ENCODE peak calls at places on chromosomes 3 and 15, in five cellular contexts. V, U, N, Y and M are unnamed samples. For H3K4me1, the result is how much of the 10 kb centered on the place peaks cover.

GRCh38 chr3:183371672-183371968 is 56.8 kb downstream of the MCF2L2 start:
- DNase-seq in V (no peak), U (no peak), N (no peak), Y (no peak), M (no peak)

GRCh38 chr15:73601449-73602425 is 31.5 kb downstream of the NPTN start:
- DNase-seq in V (peak), U (peak), N (no peak), Y (no peak), M (peak)

GRCh38 chr3:52246728-52247454 is 1.3 kb downstream of the PPM1M start:
- DNase-seq in V (no peak), U (no peak), N (no peak), Y (no peak), M (no peak)

GRCh38 chr15:67472957-67473356 is 48.0 kb upstream of the C15orf61 start:
- DNase-seq in V (no peak), U (no peak), N (no peak), Y (no peak), M (no peak)

GRCh38 chr15:41013698-41014414 is 60.6 kb downstream of the CHAC1 start:
- DNase-seq in V (no peak), U (no peak), N (no peak), Y (peak), M (no peak)

GRCh38 chr3:161171113-161171512 is 50.0 kb upstream of the NMD3 start:
- DNase-seq in V (peak), U (peak), N (no peak), Y (no peak), M (no peak)

GRCh38 chr3:128011140-128011539 is 41.1 kb upstream of the SEC61A1 start:
- DNase-seq in V (no peak), U (no peak), N (no peak), Y (no peak), M (peak)

GRCh38 chr3:187743195-187744141 is 1.8 kb downstream of the BCL6 start:
- DNase-seq in V (peak), U (peak), N (no peak), Y (no peak), M (peak)

GRCh38 chr3:102299125-102299877 is 135.5 kb upstream of the ZPLD1 start:
- DNase-seq in V (no peak), U (no peak), N (peak), Y (no peak), M (no peak)

GRCh38 chr3:65953881-65954733 is 84.6 kb downstream of the MAGI1 start:
- DNase-seq in V (peak), U (peak), N (no peak), Y (no peak), M (peak)

GRCh38 chr15:67105065-67105951 is 39.9 kb downstream of the SMAD3 start:
- DNase-seq in V (peak), U (no peak), N (peak), Y (no peak), M (peak)

GRCh38 chr3:15964605-15965061 is 166.9 kb upstream of the ANKRD28 start:
- DNase-seq in V (peak), U (no peak), N (no peak), Y (no peak), M (no peak)

GRCh38 chr3:51340311-51340829 is 44.7 kb upstream of the MANF start:
- DNase-seq in V (no peak), U (no peak), N (no peak), Y (no peak), M (no peak)

GRCh38 chr3:62332771-62333381 is 40.5 kb downstream of the FEZF2 start:
- DNase-seq in V (no peak), U (no peak), N (no peak), Y (peak), M (no peak)

GRCh38 chr3:190258634-190259033 is 63.6 kb downstream of the CLDN1 start:
- DNase-seq in V (no peak), U (peak), N (no peak), Y (no peak), M (no peak)

GRCh38 chr3:151919446-151919845 is 46.0 kb downstream of the SUCNR1 start:
- DNase-seq in V (no peak), U (no peak), N (no peak), Y (no peak), M (no peak)

GRCh38 chr3:148861277-148861869 is 3.7 kb upstream of the CPA3 start:
- DNase-seq in V (no peak), U (no peak), N (no peak), Y (peak), M (no peak)

GRCh38 chr3:36991923-36992805 is 767 bp downstream of the EPM2AIP1 start:
- DNase-seq in V (no peak), U (no peak), N (no peak), Y (peak), M (no peak)

GRCh38 chr3:184678317-184679055 is 33.4 kb downstream of the MAGEF1 start:
- DNase-seq in V (no peak), U (no peak), N (no peak), Y (no peak), M (no peak)

GRCh38 chr3:151816091-151816604 is 2.2 kb downstream of the AADAC start:
- DNase-seq in V (no peak), U (no peak), N (no peak), Y (no peak), M (peak)

GRCh38 chr3:117547956-117548550 is 838.5 kb downstream of the TUSC7 start:
- DNase-seq in V (no peak), U (no peak), N (peak), Y (no peak), M (no peak)

GRCh38 chr3:54771050-54771449 is 156.8 kb downstream of the LRTM1 start:
- DNase-seq in V (no peak), U (no peak), N (no peak), Y (no peak), M (no peak)

GRCh38 chr3:120498947-120499346 is 48.2 kb upstream of the FSTL1 start:
- DNase-seq in V (no peak), U (no peak), N (no peak), Y (no peak), M (no peak)

GRCh38 chr15:28043625-28044520 is 55.2 kb downstream of the OCA2 start:
- DNase-seq in V (no peak), U (no peak), N (no peak), Y (no peak), M (no peak)

GRCh38 chr15:63021031-63021430 is 21.5 kb upstream of the TPM1 start:
- DNase-seq in V (no peak), U (no peak), N (no peak), Y (no peak), M (no peak)

GRCh38 chr15:34055868-34056595 is 17.0 kb upstream of the AVEN start:
- DNase-seq in V (no peak), U (no peak), N (no peak), Y (no peak), M (no peak)

GRCh38 chr3:18121020-18121419 is 304.1 kb downstream of the SATB1 start:
- DNase-seq in V (no peak), U (no peak), N (no peak), Y (no peak), M (no peak)

GRCh38 chr3:4688411-4688810 is 195.3 kb downstream of the ITPR1 start:
- DNase-seq in V (no peak), U (no peak), N (no peak), Y (no peak), M (no peak)

GRCh38 chr15:41894791-41895463 is 1.1 kb upstream of the SPTBN5 start:
- DNase-seq in V (peak), U (peak), N (peak), Y (no peak), M (peak)

GRCh38 chr3:55587476-55587875 is 100.4 kb upstream of the WNT5A start:
- DNase-seq in V (no peak), U (no peak), N (no peak), Y (no peak), M (no peak)

GRCh38 chr3:99883693-99884092 is 66.0 kb downstream of the CMSS1 start:
- DNase-seq in V (no peak), U (no peak), N (no peak), Y (no peak), M (no peak)

GRCh38 chr15:51796777-51797474 is 32.5 kb upstream of the TMOD3 start:
- DNase-seq in V (no peak), U (no peak), N (no peak), Y (no peak), M (no peak)

GRCh38 chr15:101614761-101615160 is 37.4 kb downstream of the TM2D3 start:
- DNase-seq in V (no peak), U (no peak), N (no peak), Y (no peak), M (no peak)
- H3K4me1 ChIP-seq in V (under half), U (under half), N (under half), Y (under half), M (under half)

DNA sequence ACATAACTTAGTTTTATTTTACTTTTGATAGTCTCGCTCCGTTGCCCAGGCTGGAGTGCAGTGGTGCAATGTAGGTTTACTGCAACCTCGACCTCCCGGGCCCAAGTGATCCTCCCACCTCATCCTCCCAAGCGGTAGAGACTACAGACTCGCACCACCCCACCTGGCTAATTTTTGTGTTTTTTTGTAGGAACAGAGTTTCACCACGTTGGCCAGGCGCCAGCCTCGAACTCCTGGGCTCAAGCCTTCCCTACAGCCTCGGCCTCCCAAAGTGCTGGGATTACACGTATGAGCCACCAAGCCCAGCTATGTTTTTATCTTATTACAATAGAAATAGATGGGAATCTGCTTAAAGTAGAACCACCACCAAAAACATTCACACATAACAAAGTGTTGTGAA is 2.9 kb downstream of the RNU5A-1 start:
- DNase-seq in V (no peak), U (no peak), N (no peak), Y (no peak), M (no peak)
- H3K4me1 ChIP-seq in V (under half), U (under half), N (under half), Y (under half), M (under half)

DNA sequence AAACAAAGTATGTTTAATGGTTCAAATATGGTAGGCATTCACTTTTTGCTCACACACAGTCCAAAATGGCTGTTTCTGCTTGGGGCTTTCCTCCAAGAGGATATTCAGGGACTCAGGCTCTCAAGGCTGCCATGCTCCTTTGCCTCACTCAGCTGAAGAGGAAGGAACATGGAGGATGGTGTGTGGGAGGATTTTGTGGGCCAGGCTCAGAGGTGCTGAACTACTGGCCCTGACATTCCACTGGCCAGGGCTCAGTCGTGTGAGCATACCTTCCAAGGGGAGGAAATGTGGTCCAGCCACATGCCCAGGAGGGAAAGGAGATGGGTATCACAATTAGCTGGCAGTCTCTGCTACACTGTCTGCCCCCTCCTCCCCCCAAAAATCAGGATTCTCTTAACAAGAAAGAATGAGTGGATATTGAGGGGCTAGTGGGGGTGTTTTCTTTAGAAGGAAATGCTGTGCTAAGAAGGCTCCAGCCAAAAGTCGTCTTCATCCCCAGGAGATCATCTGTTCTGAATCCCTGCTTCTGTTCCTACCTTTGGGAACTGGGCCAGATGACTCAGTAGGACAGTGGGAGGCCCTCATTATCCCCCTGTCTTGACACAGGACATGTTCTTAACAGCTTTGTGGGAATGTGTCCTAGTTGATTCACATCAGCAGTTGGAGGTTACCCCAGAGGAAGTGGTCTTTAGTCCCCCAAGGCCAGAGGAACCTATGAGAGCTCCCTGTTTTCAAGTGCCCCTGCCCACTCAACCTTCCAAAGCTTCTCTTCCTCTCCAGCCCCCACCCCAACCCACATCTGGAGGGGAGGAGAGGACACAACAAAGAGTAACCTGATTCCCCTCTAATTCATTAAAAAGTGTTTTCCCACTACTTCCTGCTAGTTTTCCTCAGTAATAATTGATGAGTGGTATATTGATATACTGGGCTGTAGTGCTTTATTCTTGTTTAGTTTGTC is 8.9 kb downstream of the PXYLP1 start:
- DNase-seq in V (no peak), U (no peak), N (no peak), Y (no peak), M (no peak)
- H3K4me1 ChIP-seq in V (under half), U (half or more), N (under half), Y (under half), M (under half)

GRCh38 chr3:156619376-156619775 is 55.0 kb upstream of the TIPARP start:
- DNase-seq in V (no peak), U (no peak), N (no peak), Y (no peak), M (no peak)

GRCh38 chr3:156617781-156618180 is 56.6 kb upstream of the TIPARP start:
- DNase-seq in V (no peak), U (no peak), N (no peak), Y (no peak), M (no peak)

GRCh38 chr3:156614642-156615511 is 59.5 kb upstream of the TIPARP start:
- DNase-seq in V (no peak), U (no peak), N (no peak), Y (peak), M (no peak)

GRCh38 chr3:156615592-156616173 is 58.7 kb upstream of the TIPARP start:
- DNase-seq in V (no peak), U (no peak), N (no peak), Y (no peak), M (peak)

GRCh38 chr3:156617145-156617544 is 57.2 kb upstream of the TIPARP start:
- DNase-seq in V (no peak), U (no peak), N (no peak), Y (no peak), M (no peak)
- H3K4me1 ChIP-seq in V (under half), U (under half), N (half or more), Y (under half), M (under half)

GRCh38 chr3:58534592-58535494 is 2.1 kb downstream of the ACOX2 start:
- DNase-seq in V (no peak), U (no peak), N (no peak), Y (no peak), M (no peak)
- H3K4me1 ChIP-seq in V (under half), U (under half), N (under half), Y (under half), M (under half)

DNA sequence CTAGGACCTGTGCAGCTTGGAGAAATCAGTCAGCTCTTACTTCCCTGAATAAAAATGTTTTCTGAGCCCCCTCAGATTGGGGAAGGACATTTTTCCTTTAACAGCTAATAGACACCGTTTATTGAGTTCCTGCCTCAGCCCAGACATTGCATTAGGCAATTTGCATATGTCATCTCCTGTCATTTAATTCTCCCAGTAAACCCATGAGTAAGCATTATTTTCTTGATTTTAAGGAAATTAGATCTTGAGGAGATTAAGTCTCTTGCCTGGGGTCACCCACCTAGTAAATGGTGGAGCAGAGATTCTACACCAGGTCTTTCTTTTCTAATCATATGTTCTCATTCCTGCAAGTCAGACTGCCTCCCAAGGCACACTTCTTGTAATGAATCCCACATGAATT is 78.5 kb upstream of the SCN5A start:
- DNase-seq in V (no peak), U (no peak), N (no peak), Y (no peak), M (no peak)
- H3K4me1 ChIP-seq in V (under half), U (under half), N (under half), Y (under half), M (under half)

DNA sequence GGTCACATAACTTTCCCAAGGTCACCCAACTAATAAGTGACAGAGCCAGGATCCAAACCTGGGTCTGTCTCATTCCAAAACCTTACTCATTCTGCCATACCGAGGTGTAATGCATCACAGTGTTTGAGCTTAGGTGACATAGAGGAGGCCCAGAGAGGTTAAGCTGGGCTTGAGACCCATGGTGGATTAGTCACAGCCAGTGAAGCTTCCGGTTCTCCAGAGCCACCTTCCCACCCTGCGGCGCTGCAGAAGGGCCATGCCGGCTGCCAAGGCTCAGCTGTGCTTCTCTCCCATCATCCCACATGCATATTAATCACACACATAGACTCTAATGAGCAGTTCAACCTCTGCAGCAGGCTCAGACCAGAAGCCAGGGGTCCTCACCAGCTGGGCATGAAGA is 42.2 kb downstream of the SPSB4 start:
- DNase-seq in V (no peak), U (no peak), N (no peak), Y (no peak), M (no peak)
- H3K4me1 ChIP-seq in V (under half), U (under half), N (under half), Y (under half), M (under half)

DNA sequence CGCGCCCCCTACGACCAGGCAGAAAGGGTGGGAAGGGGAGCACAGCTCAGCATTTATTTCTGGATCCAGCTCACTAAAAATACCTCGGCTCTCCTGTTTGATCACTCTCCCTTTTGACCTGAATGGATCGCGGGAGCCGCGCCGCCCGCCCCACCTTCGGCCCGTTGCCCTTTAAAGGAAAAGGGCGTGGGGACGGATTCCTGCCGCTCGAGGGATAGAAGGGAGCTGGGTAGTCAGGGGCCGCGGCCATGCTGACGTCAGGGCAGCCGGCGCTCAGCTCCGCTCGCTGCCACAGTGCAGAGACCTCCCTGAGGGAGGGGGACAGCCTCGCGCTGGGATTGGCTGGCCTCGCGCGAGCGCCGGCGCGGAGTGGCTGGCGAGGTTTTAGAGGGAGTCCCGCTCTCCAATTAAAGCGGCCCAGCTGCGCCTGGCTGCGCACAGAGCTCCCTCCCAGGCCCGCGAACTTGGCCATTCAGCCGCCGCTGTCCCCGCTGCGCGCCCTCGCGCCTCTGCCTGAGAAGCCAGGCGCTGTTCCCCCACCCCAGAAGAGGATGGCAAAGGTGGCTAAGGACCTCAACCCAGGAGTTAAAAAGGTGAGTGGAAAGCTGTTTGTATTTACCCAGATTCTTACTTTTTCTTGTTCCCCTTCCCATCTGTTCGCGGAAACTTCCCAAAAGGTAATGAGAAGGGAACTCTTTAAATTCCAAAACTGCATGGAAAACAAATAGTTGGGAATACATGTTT is at the start of gene LMCD1:
- DNase-seq in V (peak), U (peak), N (peak), Y (peak), M (peak)
- H3K4me1 ChIP-seq in V (under half), U (half or more), N (under half), Y (under half), M (under half)

GRCh38 chr3:69821133-69821532 is 81.9 kb downstream of the MITF start:
- DNase-seq in V (no peak), U (no peak), N (no peak), Y (no peak), M (no peak)
- H3K4me1 ChIP-seq in V (under half), U (half or more), N (under half), Y (under half), M (under half)

GRCh38 chr15:70702584-70702983 is 60.8 kb downstream of the UACA start:
- DNase-seq in V (no peak), U (no peak), N (no peak), Y (no peak), M (no peak)
- H3K4me1 ChIP-seq in V (under half), U (half or more), N (half or more), Y (under half), M (under half)